ENCODE peak calls at places on chromosomes 13 and 19, in four cellular contexts. V is HTR-8/SVneo, S is Right ventricle myocardium superior, Q is GM19239. F is an unnamed sample.
A peak's percentile ranks its signal among the peaks of the same experiment; 100 is the strongest.

GRCh38 chr19:54271106-54271505 is 9.8 kb downstream of the LILRB2 start:
- DNase-seq in V (no peak), S (no peak), Q (no peak), F (no peak)

GRCh38 chr13:20375871-20376270 is 143.8 kb upstream of the GJB6 start:
- DNase-seq in Q (no peak), S (no peak), V (no peak), F (no peak)

GRCh38 chr13:47933688-47934011 is 67.4 kb downstream of the SUCLA2 start:
- DNase-seq in S (no peak), V (no peak), Q (no peak), F (no peak)

GRCh38 chr19:40200352-40201099 is 9.3 kb downstream of the MAP3K10 start:
- DNase-seq in S (no peak), V (no peak), Q (no peak), F (no peak)

GRCh38 chr13:26628706-26629105 is 71.2 kb downstream of the WASF3 start:
- DNase-seq in Q (no peak), S (no peak), V (peak; percentile 8), F (peak; percentile 8)

GRCh38 chr19:4064551-4065260 is 2.0 kb downstream of the ZBTB7A start:
- DNase-seq in Q (no peak), V (no peak), S (peak; percentile 72), F (no peak)

GRCh38 chr13:74136089-74136658 is 2.0 kb upstream of the KLF12 start:
- DNase-seq in Q (no peak), V (no peak), S (peak; percentile 47), F (no peak)

GRCh38 chr13:75345191-75345590 is 136.8 kb downstream of the TBC1D4 start:
- DNase-seq in S (no peak), Q (no peak), V (no peak), F (no peak)

GRCh38 chr19:437027-437426 is 23.8 kb downstream of the SHC2 start:
- DNase-seq in V (no peak), S (no peak), Q (no peak), F (no peak)

GRCh38 chr19:45096700-45097099 is 3.7 kb downstream of the PPP1R37 start:
- DNase-seq in V (no peak), Q (no peak), S (no peak), F (no peak)

GRCh38 chr13:98598043-98598442 is 21.1 kb upstream of the STK24 start:
- DNase-seq in Q (no peak), S (no peak), V (no peak), F (no peak)

GRCh38 chr13:43153436-43154082 is 130.2 kb downstream of the DNAJC15 start:
- DNase-seq in Q (no peak), V (peak; percentile 57), S (no peak), F (no peak)

GRCh38 chr19:2815923-2816322 is 3.7 kb upstream of the ZNF554 start:
- DNase-seq in V (no peak), S (no peak), Q (no peak), F (no peak)

GRCh38 chr13:65985632-65986031 is 1244.5 kb downstream of the PCDH9 start:
- DNase-seq in Q (no peak), S (no peak), V (no peak), F (peak; percentile 3)